ENCODE peak calls at places on chromosomes 13 and 19, in four cellular contexts. One of them, this sample, is unnamed.
A peak's percentile ranks its signal among the peaks of the same experiment; 100 is the strongest.

GRCh38 chr19:11345122-11345752 is 831 bp downstream of the TMEM205 start:
- DNase-seq in epithelial cell of proximal tubule: no peak
- DNase-seq in heart right ventricle: no peak
- DNase-seq in upper lobe of left lung: no peak
- DNase-seq in this sample: no peak

GRCh38 chr19:33196446-33197193 is 2.5 kb downstream of the LRP3 start:
- DNase-seq in epithelial cell of proximal tubule: no peak
- DNase-seq in heart right ventricle: no peak
- DNase-seq in upper lobe of left lung: no peak
- DNase-seq in this sample: no peak

GRCh38 chr13:71870036-71870435 is 3.0 kb upstream of the DACH1 start:
- DNase-seq in epithelial cell of proximal tubule: no peak
- DNase-seq in heart right ventricle: no peak
- DNase-seq in upper lobe of left lung: no peak
- DNase-seq in this sample: no peak

GRCh38 chr19:6476155-6476895 is 5.3 kb downstream of the DENND1C start:
- DNase-seq in epithelial cell of proximal tubule: peak; percentile 66
- DNase-seq in heart right ventricle: no peak
- DNase-seq in upper lobe of left lung: peak; percentile 93
- DNase-seq in this sample: peak; percentile 93

GRCh38 chr19:10533656-10534386 is 9.9 kb upstream of the ATG4D start:
- DNase-seq in epithelial cell of proximal tubule: no peak
- DNase-seq in heart right ventricle: no peak
- DNase-seq in upper lobe of left lung: no peak
- DNase-seq in this sample: no peak

GRCh38 chr13:30995331-30995730 is 62.9 kb downstream of the TEX26 start:
- DNase-seq in epithelial cell of proximal tubule: no peak
- DNase-seq in heart right ventricle: no peak
- DNase-seq in upper lobe of left lung: no peak
- DNase-seq in this sample: no peak

GRCh38 chr13:71602327-71602726 is 264.7 kb downstream of the DACH1 start:
- DNase-seq in epithelial cell of proximal tubule: no peak
- DNase-seq in heart right ventricle: no peak
- DNase-seq in upper lobe of left lung: no peak
- DNase-seq in this sample: no peak

GRCh38 chr19:34759218-34759917 is 13.6 kb downstream of the ZNF599 start:
- DNase-seq in epithelial cell of proximal tubule: no peak
- DNase-seq in heart right ventricle: no peak
- DNase-seq in upper lobe of left lung: no peak
- DNase-seq in this sample: no peak

GRCh38 chr13:92122454-92122853 is 724.0 kb downstream of the GPC5 start:
- DNase-seq in epithelial cell of proximal tubule: no peak
- DNase-seq in heart right ventricle: no peak
- DNase-seq in upper lobe of left lung: no peak
- DNase-seq in this sample: no peak

GRCh38 chr19:45049073-45049736 is 10.4 kb downstream of the CLASRP start:
- DNase-seq in epithelial cell of proximal tubule: no peak
- DNase-seq in heart right ventricle: peak; percentile 33
- DNase-seq in upper lobe of left lung: no peak
- DNase-seq in this sample: no peak

GRCh38 chr13:99311748-99312492 is 4.7 kb upstream of the GPR183 start:
- DNase-seq in epithelial cell of proximal tubule: no peak
- DNase-seq in heart right ventricle: no peak
- DNase-seq in upper lobe of left lung: no peak
- DNase-seq in this sample: no peak

GRCh38 chr19:41872384-41872774 is 4.7 kb upstream of the CD79A start:
- DNase-seq in epithelial cell of proximal tubule: no peak
- DNase-seq in heart right ventricle: no peak
- DNase-seq in upper lobe of left lung: no peak
- DNase-seq in this sample: no peak

GRCh38 chr13:81408647-81409046 is 1067.7 kb upstream of the SPRY2 start:
- DNase-seq in epithelial cell of proximal tubule: no peak
- DNase-seq in heart right ventricle: no peak
- DNase-seq in upper lobe of left lung: no peak
- DNase-seq in this sample: no peak

GRCh38 chr19:32234663-32235217 is 110.7 kb upstream of the ZNF507 start:
- DNase-seq in epithelial cell of proximal tubule: no peak
- DNase-seq in heart right ventricle: no peak
- DNase-seq in upper lobe of left lung: no peak
- DNase-seq in this sample: no peak

GRCh38 chr13:99067160-99067985 is 89.5 kb upstream of the DOCK9 start:
- DNase-seq in epithelial cell of proximal tubule: peak; percentile 68
- DNase-seq in heart right ventricle: no peak
- DNase-seq in upper lobe of left lung: no peak
- DNase-seq in this sample: no peak

GRCh38 chr13:111508902-111509509 is 188.6 kb downstream of the TEX29 start:
- DNase-seq in epithelial cell of proximal tubule: no peak
- DNase-seq in heart right ventricle: no peak
- DNase-seq in upper lobe of left lung: no peak
- DNase-seq in this sample: no peak

GRCh38 chr13:98252931-98253470 is 75.9 kb upstream of the RNF113B start:
- DNase-seq in epithelial cell of proximal tubule: no peak
- DNase-seq in heart right ventricle: no peak
- DNase-seq in upper lobe of left lung: no peak
- DNase-seq in this sample: no peak

GRCh38 chr13:24221007-24221406 is 60.5 kb downstream of the SPATA13 start:
- DNase-seq in epithelial cell of proximal tubule: no peak
- DNase-seq in heart right ventricle: no peak
- DNase-seq in upper lobe of left lung: no peak
- DNase-seq in this sample: no peak

GRCh38 chr13:91714726-91715334 is 316.4 kb downstream of the GPC5 start:
- DNase-seq in epithelial cell of proximal tubule: no peak
- DNase-seq in heart right ventricle: no peak
- DNase-seq in upper lobe of left lung: no peak
- DNase-seq in this sample: no peak

GRCh38 chr13:36920612-36921185 is 661 bp upstream of the SMAD9 start:
- DNase-seq in epithelial cell of proximal tubule: no peak
- DNase-seq in heart right ventricle: no peak
- DNase-seq in upper lobe of left lung: no peak
- DNase-seq in this sample: no peak

GRCh38 chr19:46478356-46478986 is 7.1 kb upstream of the PNMA8A start:
- DNase-seq in epithelial cell of proximal tubule: no peak
- DNase-seq in heart right ventricle: no peak
- DNase-seq in upper lobe of left lung: no peak
- DNase-seq in this sample: no peak

GRCh38 chr19:54190503-54190941 is 586 bp upstream of the TSEN34 start:
- DNase-seq in epithelial cell of proximal tubule: peak; percentile 94
- DNase-seq in heart right ventricle: peak; percentile 100
- DNase-seq in upper lobe of left lung: peak; percentile 99
- DNase-seq in this sample: peak; percentile 99

GRCh38 chr19:54190942-54191670 is at the start of gene TSEN34:
- DNase-seq in epithelial cell of proximal tubule: no peak
- DNase-seq in heart right ventricle: no peak
- DNase-seq in upper lobe of left lung: peak; percentile 93
- DNase-seq in this sample: peak; percentile 95

GRCh38 chr19:54188224-54188871 is 1.0 kb downstream of the MBOAT7 start:
- DNase-seq in epithelial cell of proximal tubule: no peak
- DNase-seq in heart right ventricle: no peak
- DNase-seq in upper lobe of left lung: no peak
- DNase-seq in this sample: peak; percentile 60

GRCh38 chr19:54189668-54190502 is 505 bp upstream of the MBOAT7 start:
- DNase-seq in epithelial cell of proximal tubule: peak; percentile 99
- DNase-seq in heart right ventricle: peak; percentile 100
- DNase-seq in upper lobe of left lung: peak; percentile 100
- DNase-seq in this sample: peak; percentile 100

GRCh38 chr19:54189020-54189667 is at the start of gene MBOAT7:
- DNase-seq in epithelial cell of proximal tubule: no peak
- DNase-seq in heart right ventricle: no peak
- DNase-seq in upper lobe of left lung: peak; percentile 66
- DNase-seq in this sample: no peak
- TF ChIP-seq CTCF in epithelial cell of proximal tubule: peak; percentile 26
- TF ChIP-seq CTCF in heart right ventricle: peak; percentile 54
- TF ChIP-seq CTCF in upper lobe of left lung: peak; percentile 73
- TF ChIP-seq CTCF in this sample: peak; percentile 28

GRCh38 chr13:60583196-60583908 is 186.3 kb downstream of the TDRD3 start:
- DNase-seq in epithelial cell of proximal tubule: no peak
- DNase-seq in heart right ventricle: peak; percentile 14
- DNase-seq in upper lobe of left lung: no peak
- DNase-seq in this sample: no peak
- TF ChIP-seq CTCF in epithelial cell of proximal tubule: no peak
- TF ChIP-seq CTCF in heart right ventricle: no peak
- TF ChIP-seq CTCF in upper lobe of left lung: no peak
- TF ChIP-seq CTCF in this sample: no peak

GRCh38 chr13:113077566-113077952 is 28.0 kb upstream of the F7 start:
- DNase-seq in epithelial cell of proximal tubule: no peak
- DNase-seq in heart right ventricle: no peak
- DNase-seq in upper lobe of left lung: no peak
- DNase-seq in this sample: peak; percentile 62
- TF ChIP-seq CTCF in epithelial cell of proximal tubule: no peak
- TF ChIP-seq CTCF in heart right ventricle: no peak
- TF ChIP-seq CTCF in upper lobe of left lung: no peak
- TF ChIP-seq CTCF in this sample: no peak

GRCh38 chr13:20566917-20567755 is at the start of gene IFT88:
- DNase-seq in epithelial cell of proximal tubule: no peak
- DNase-seq in heart right ventricle: peak; percentile 92
- DNase-seq in upper lobe of left lung: peak; percentile 89
- DNase-seq in this sample: peak; percentile 96
- TF ChIP-seq CTCF in epithelial cell of proximal tubule: no peak
- TF ChIP-seq CTCF in heart right ventricle: no peak
- TF ChIP-seq CTCF in upper lobe of left lung: no peak
- TF ChIP-seq CTCF in this sample: no peak

DNA sequence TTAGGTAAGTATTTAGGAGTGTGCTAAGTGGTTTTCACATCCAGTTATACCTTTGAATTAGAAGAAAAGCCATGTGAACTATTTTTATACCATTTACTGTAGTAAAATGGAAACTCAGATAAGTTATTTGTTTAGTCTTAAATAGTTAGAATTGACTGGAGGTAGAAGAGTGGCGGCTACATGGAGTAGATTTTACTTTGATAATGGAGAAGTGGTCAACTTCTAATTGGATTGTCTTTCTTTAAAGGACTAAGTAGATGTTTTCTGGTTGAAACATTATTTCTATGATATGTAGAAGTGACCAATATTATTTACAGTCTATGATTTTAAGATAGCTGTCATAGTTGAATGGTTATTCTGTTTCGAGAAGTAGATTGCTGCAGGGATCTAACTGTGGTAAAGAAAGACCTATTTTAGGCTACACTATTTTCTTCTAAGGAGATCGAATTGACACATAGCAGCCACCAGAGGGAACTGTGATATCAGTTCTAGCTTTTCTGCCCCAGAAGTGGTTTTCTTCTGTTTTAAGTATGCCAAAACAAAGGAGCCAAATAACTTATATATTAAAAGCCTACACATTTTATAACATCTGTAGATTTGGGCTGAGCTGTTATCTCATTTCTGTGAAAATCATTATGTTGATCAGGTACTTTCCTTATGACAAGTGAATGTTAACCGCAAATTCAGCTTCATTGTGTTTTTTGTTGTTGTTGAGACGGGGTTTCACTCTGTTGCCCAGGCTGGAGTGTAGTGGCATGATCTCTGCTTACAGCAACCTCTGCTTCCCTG is 26.1 kb downstream of the ZMYM2 start:
- DNase-seq in epithelial cell of proximal tubule: no peak
- DNase-seq in heart right ventricle: no peak
- DNase-seq in upper lobe of left lung: no peak
- DNase-seq in this sample: no peak
- TF ChIP-seq CTCF in epithelial cell of proximal tubule: peak; percentile 72
- TF ChIP-seq CTCF in heart right ventricle: peak; percentile 67
- TF ChIP-seq CTCF in upper lobe of left lung: no peak
- TF ChIP-seq CTCF in this sample: peak; percentile 59

GRCh38 chr13:48233097-48233885 is at the start of gene ITM2B:
- DNase-seq in epithelial cell of proximal tubule: no peak
- DNase-seq in heart right ventricle: peak; percentile 80
- DNase-seq in upper lobe of left lung: peak; percentile 85
- DNase-seq in this sample: peak; percentile 93
- TF ChIP-seq CTCF in epithelial cell of proximal tubule: peak; percentile 52
- TF ChIP-seq CTCF in heart right ventricle: peak; percentile 67
- TF ChIP-seq CTCF in upper lobe of left lung: peak; percentile 70
- TF ChIP-seq CTCF in this sample: peak; percentile 54

GRCh38 chr19:19343016-19343362 is 22.4 kb downstream of the MAU2 start:
- DNase-seq in epithelial cell of proximal tubule: no peak
- DNase-seq in heart right ventricle: no peak
- DNase-seq in upper lobe of left lung: no peak
- DNase-seq in this sample: no peak
- TF ChIP-seq CTCF in epithelial cell of proximal tubule: no peak
- TF ChIP-seq CTCF in heart right ventricle: peak; percentile 12
- TF ChIP-seq CTCF in upper lobe of left lung: no peak
- TF ChIP-seq CTCF in this sample: no peak

DNA sequence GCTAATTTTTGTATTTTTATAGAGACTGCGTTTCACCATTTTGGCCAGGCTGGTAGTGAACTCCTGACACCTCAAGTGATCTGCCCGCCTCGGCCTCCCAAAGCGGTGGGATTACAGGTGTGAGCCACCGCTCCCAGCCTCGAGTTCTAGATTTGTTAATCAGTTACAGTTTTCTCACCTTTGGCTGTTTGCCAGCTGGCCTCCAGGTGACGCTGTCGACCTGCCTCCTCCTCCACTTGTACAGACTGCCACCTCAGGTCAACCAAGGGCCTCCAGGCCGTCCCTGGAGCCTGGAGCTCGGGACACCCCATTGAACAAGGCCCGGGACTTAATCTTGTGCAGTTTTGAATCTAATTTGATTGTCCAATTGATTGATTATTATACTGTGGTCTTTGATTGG is 45.5 kb downstream of the IER2 start:
- DNase-seq in epithelial cell of proximal tubule: no peak
- DNase-seq in heart right ventricle: no peak
- DNase-seq in upper lobe of left lung: peak; percentile 68
- DNase-seq in this sample: no peak
- TF ChIP-seq CTCF in epithelial cell of proximal tubule: peak; percentile 31
- TF ChIP-seq CTCF in heart right ventricle: no peak
- TF ChIP-seq CTCF in upper lobe of left lung: no peak
- TF ChIP-seq CTCF in this sample: peak; percentile 15

GRCh38 chr13:76019421-76020044 is 383.4 kb downstream of the LMO7 start:
- DNase-seq in epithelial cell of proximal tubule: no peak
- DNase-seq in heart right ventricle: peak; percentile 4
- DNase-seq in upper lobe of left lung: no peak
- DNase-seq in this sample: peak; percentile 51
- TF ChIP-seq CTCF in epithelial cell of proximal tubule: peak; percentile 53
- TF ChIP-seq CTCF in heart right ventricle: peak; percentile 32
- TF ChIP-seq CTCF in upper lobe of left lung: no peak
- TF ChIP-seq CTCF in this sample: no peak

GRCh38 chr13:113155201-113155600 is 3.2 kb upstream of the PROZ start:
- DNase-seq in epithelial cell of proximal tubule: no peak
- DNase-seq in heart right ventricle: no peak
- DNase-seq in upper lobe of left lung: no peak
- DNase-seq in this sample: no peak
- TF ChIP-seq CTCF in epithelial cell of proximal tubule: no peak
- TF ChIP-seq CTCF in heart right ventricle: no peak
- TF ChIP-seq CTCF in upper lobe of left lung: no peak
- TF ChIP-seq CTCF in this sample: no peak

This sample was measured in upper lobe of right lung.